ENCODE peak calls at places on chromosomes 1 and 21, in nine cellular contexts. One of them, this sample, is unnamed.

GRCh38 chr1:84382127-84382526 is 16.2 kb upstream of the DNASE2B start:
- DNase-seq in K562: no peak
- DNase-seq in Panc1: no peak
- DNase-seq in SK-N-SH: no peak
- DNase-seq in GM12878: no peak
- DNase-seq in A549: no peak
- DNase-seq in HCT116: no peak
- DNase-seq in HepG2: no peak
- DNase-seq in HL-60: no peak
- DNase-seq in this sample: no peak

GRCh38 chr1:221263831-221264767 is 384.9 kb downstream of the HLX start:
- DNase-seq in HepG2: peak; percentile 52
- DNase-seq in SK-N-SH: peak; percentile 50
- DNase-seq in HCT116: peak; percentile 75
- DNase-seq in GM12878: peak; percentile 5
- DNase-seq in Panc1: peak; percentile 18
- DNase-seq in K562: peak; percentile 47
- DNase-seq in HL-60: peak; percentile 14
- DNase-seq in A549: peak; percentile 79
- DNase-seq in this sample: peak; percentile 85

GRCh38 chr1:227622739-227623475 is 59.6 kb downstream of the ZNF678 start:
- DNase-seq in Panc1: no peak
- DNase-seq in SK-N-SH: no peak
- DNase-seq in A549: no peak
- DNase-seq in HCT116: no peak
- DNase-seq in HepG2: no peak
- DNase-seq in GM12878: no peak
- DNase-seq in HL-60: no peak
- DNase-seq in K562: no peak
- DNase-seq in this sample: no peak

GRCh38 chr1:203287109-203287893 is 18.0 kb upstream of the BTG2 start:
- DNase-seq in GM12878: peak; percentile 98
- DNase-seq in A549: no peak
- DNase-seq in HL-60: peak; percentile 99
- DNase-seq in HCT116: no peak
- DNase-seq in Panc1: no peak
- DNase-seq in HepG2: no peak
- DNase-seq in SK-N-SH: no peak
- DNase-seq in K562: peak; percentile 84
- DNase-seq in this sample: no peak

GRCh38 chr1:161089251-161089924 is at the start of gene NECTIN4:
- DNase-seq in A549: no peak
- DNase-seq in SK-N-SH: no peak
- DNase-seq in Panc1: no peak
- DNase-seq in K562: no peak
- DNase-seq in GM12878: no peak
- DNase-seq in HepG2: no peak
- DNase-seq in HCT116: no peak
- DNase-seq in HL-60: no peak
- DNase-seq in this sample: peak; percentile 69

GRCh38 chr1:243316366-243316989 is 60.6 kb downstream of the SDCCAG8 start:
- DNase-seq in Panc1: no peak
- DNase-seq in HepG2: no peak
- DNase-seq in HL-60: no peak
- DNase-seq in GM12878: no peak
- DNase-seq in HCT116: no peak
- DNase-seq in A549: no peak
- DNase-seq in SK-N-SH: no peak
- DNase-seq in K562: no peak
- DNase-seq in this sample: peak; percentile 59

GRCh38 chr1:180765156-180765555 is 133.3 kb downstream of the XPR1 start:
- DNase-seq in K562: no peak
- DNase-seq in HL-60: no peak
- DNase-seq in Panc1: no peak
- DNase-seq in A549: no peak
- DNase-seq in SK-N-SH: no peak
- DNase-seq in GM12878: no peak
- DNase-seq in HepG2: no peak
- DNase-seq in HCT116: no peak
- DNase-seq in this sample: no peak

GRCh38 chr1:86247553-86248279 is 91.1 kb upstream of the COL24A1 start:
- DNase-seq in HL-60: no peak
- DNase-seq in Panc1: no peak
- DNase-seq in HCT116: no peak
- DNase-seq in K562: no peak
- DNase-seq in SK-N-SH: no peak
- DNase-seq in HepG2: no peak
- DNase-seq in A549: no peak
- DNase-seq in GM12878: no peak
- DNase-seq in this sample: no peak

GRCh38 chr1:34910425-34910824 is 19.0 kb downstream of the DLGAP3 start:
- DNase-seq in GM12878: no peak
- DNase-seq in SK-N-SH: no peak
- DNase-seq in HL-60: no peak
- DNase-seq in HepG2: no peak
- DNase-seq in K562: no peak
- DNase-seq in HCT116: no peak
- DNase-seq in A549: no peak
- DNase-seq in Panc1: no peak
- DNase-seq in this sample: no peak

GRCh38 chr1:200153277-200154055 is 126.0 kb downstream of the NR5A2 start:
- DNase-seq in HepG2: no peak
- DNase-seq in GM12878: peak; percentile 79
- DNase-seq in HL-60: no peak
- DNase-seq in A549: no peak
- DNase-seq in K562: no peak
- DNase-seq in HCT116: no peak
- DNase-seq in Panc1: no peak
- DNase-seq in SK-N-SH: no peak
- DNase-seq in this sample: no peak

GRCh38 chr1:201042663-201043461 is 19.3 kb upstream of the KIF21B start:
- DNase-seq in HCT116: peak; percentile 65
- DNase-seq in A549: peak; percentile 78
- DNase-seq in SK-N-SH: peak; percentile 76
- DNase-seq in HepG2: peak; percentile 29
- DNase-seq in GM12878: no peak
- DNase-seq in K562: peak; percentile 73
- DNase-seq in HL-60: no peak
- DNase-seq in Panc1: peak; percentile 35
- DNase-seq in this sample: peak; percentile 90

GRCh38 chr1:233614173-233614742 is 352 bp downstream of the KCNK1 start:
- DNase-seq in K562: no peak
- DNase-seq in Panc1: no peak
- DNase-seq in HL-60: no peak
- DNase-seq in HCT116: peak; percentile 29
- DNase-seq in HepG2: no peak
- DNase-seq in A549: peak; percentile 60
- DNase-seq in SK-N-SH: no peak
- DNase-seq in GM12878: no peak
- DNase-seq in this sample: peak; percentile 65

GRCh38 chr21:30152792-30153191 is 13.8 kb downstream of the CLDN17 start:
- DNase-seq in Panc1: no peak
- DNase-seq in A549: no peak
- DNase-seq in HepG2: no peak
- DNase-seq in HCT116: no peak
- DNase-seq in HL-60: no peak
- DNase-seq in GM12878: no peak
- DNase-seq in K562: no peak
- DNase-seq in SK-N-SH: no peak
- DNase-seq in this sample: no peak

GRCh38 chr1:4331371-4332163 is 322.8 kb upstream of the AJAP1 start:
- DNase-seq in HL-60: no peak
- DNase-seq in A549: no peak
- DNase-seq in Panc1: no peak
- DNase-seq in K562: no peak
- DNase-seq in GM12878: no peak
- DNase-seq in SK-N-SH: no peak
- DNase-seq in HCT116: no peak
- DNase-seq in HepG2: no peak
- DNase-seq in this sample: no peak

GRCh38 chr1:211333906-211334305 is 7.3 kb downstream of the TRAF5 start:
- DNase-seq in GM12878: no peak
- DNase-seq in Panc1: no peak
- DNase-seq in SK-N-SH: no peak
- DNase-seq in K562: no peak
- DNase-seq in A549: no peak
- DNase-seq in HL-60: no peak
- DNase-seq in HepG2: no peak
- DNase-seq in HCT116: no peak
- DNase-seq in this sample: no peak

GRCh38 chr1:167103236-167103894 is 9.5 kb downstream of the STYXL2 start:
- DNase-seq in GM12878: no peak
- DNase-seq in A549: no peak
- DNase-seq in SK-N-SH: no peak
- DNase-seq in HL-60: no peak
- DNase-seq in HCT116: no peak
- DNase-seq in HepG2: no peak
- DNase-seq in Panc1: no peak
- DNase-seq in K562: no peak
- DNase-seq in this sample: peak; percentile 35

GRCh38 chr1:201946224-201946908 is at the start of gene LMOD1:
- DNase-seq in GM12878: no peak
- DNase-seq in SK-N-SH: peak; percentile 82
- DNase-seq in HL-60: no peak
- DNase-seq in HepG2: peak; percentile 52
- DNase-seq in K562: peak; percentile 89
- DNase-seq in A549: no peak
- DNase-seq in Panc1: no peak
- DNase-seq in HCT116: no peak
- DNase-seq in this sample: peak; percentile 96

GRCh38 chr1:62335656-62336055 is 16.4 kb upstream of the KANK4 start:
- DNase-seq in HL-60: no peak
- DNase-seq in Panc1: no peak
- DNase-seq in SK-N-SH: no peak
- DNase-seq in GM12878: no peak
- DNase-seq in K562: no peak
- DNase-seq in A549: no peak
- DNase-seq in HCT116: no peak
- DNase-seq in HepG2: no peak
- DNase-seq in this sample: peak; percentile 46
- TF ChIP-seq REST in HL-60: no peak
- TF ChIP-seq REST in Panc1: no peak
- TF ChIP-seq REST in SK-N-SH: no peak
- TF ChIP-seq REST in GM12878: no peak
- TF ChIP-seq REST in K562: no peak
- TF ChIP-seq REST in A549: no peak
- TF ChIP-seq REST in HCT116: no peak
- TF ChIP-seq REST in HepG2: no peak
- TF ChIP-seq REST in this sample: no peak

GRCh38 chr1:185483647-185484450 is 166.8 kb upstream of the IVNS1ABP start:
- DNase-seq in K562: peak; percentile 21
- DNase-seq in HCT116: no peak
- DNase-seq in HL-60: peak; percentile 51
- DNase-seq in GM12878: no peak
- DNase-seq in A549: peak; percentile 81
- DNase-seq in HepG2: no peak
- DNase-seq in Panc1: no peak
- DNase-seq in SK-N-SH: no peak
- DNase-seq in this sample: peak; percentile 6
- TF ChIP-seq REST in K562: no peak
- TF ChIP-seq REST in HCT116: no peak
- TF ChIP-seq REST in HL-60: no peak
- TF ChIP-seq REST in GM12878: no peak
- TF ChIP-seq REST in A549: no peak
- TF ChIP-seq REST in HepG2: no peak
- TF ChIP-seq REST in Panc1: no peak
- TF ChIP-seq REST in SK-N-SH: no peak
- TF ChIP-seq REST in this sample: no peak

DNA sequence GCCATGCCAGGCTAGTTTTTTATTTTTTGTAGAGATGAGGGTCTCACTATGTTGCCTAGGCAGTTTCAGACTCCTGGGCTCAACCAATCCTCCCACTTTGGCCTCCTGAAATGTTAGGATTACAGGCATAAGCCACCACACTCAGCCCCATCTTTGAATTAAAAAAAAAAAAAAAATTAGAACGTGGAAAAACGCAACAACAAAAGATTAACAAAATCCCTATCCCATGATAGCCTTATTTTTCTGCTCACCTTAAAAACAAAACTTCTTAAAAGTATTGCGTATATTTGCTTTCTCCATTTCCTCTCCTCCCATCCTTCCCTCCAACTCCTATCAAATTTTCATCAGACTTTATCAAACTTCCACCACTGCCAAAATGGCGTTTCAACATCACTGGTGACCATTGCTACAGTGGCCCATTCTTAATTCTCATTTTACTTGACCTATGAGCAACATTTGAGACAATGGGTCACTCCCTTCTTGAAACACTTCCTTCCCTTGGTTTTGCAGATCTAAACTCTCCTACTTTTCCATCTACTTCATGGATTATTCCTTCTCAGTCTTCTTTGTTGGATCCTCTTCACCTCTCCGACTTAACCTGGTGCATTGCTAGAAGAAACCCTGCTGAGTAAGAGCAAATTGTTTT is 579 bp upstream of the ZNF684 start:
- DNase-seq in K562: peak; percentile 37
- DNase-seq in HepG2: no peak
- DNase-seq in HCT116: no peak
- DNase-seq in SK-N-SH: peak; percentile 40
- DNase-seq in HL-60: no peak
- DNase-seq in Panc1: no peak
- DNase-seq in GM12878: no peak
- DNase-seq in A549: peak; percentile 28
- DNase-seq in this sample: peak; percentile 19
- TF ChIP-seq REST in K562: no peak
- TF ChIP-seq REST in HepG2: no peak
- TF ChIP-seq REST in HCT116: no peak
- TF ChIP-seq REST in SK-N-SH: no peak
- TF ChIP-seq REST in HL-60: no peak
- TF ChIP-seq REST in Panc1: no peak
- TF ChIP-seq REST in GM12878: no peak
- TF ChIP-seq REST in A549: no peak
- TF ChIP-seq REST in this sample: no peak

GRCh38 chr1:214397497-214397896 is 116.5 kb downstream of the SMYD2 start:
- DNase-seq in A549: no peak
- DNase-seq in HepG2: no peak
- DNase-seq in GM12878: no peak
- DNase-seq in K562: no peak
- DNase-seq in SK-N-SH: no peak
- DNase-seq in Panc1: no peak
- DNase-seq in HCT116: no peak
- DNase-seq in HL-60: no peak
- DNase-seq in this sample: no peak
- TF ChIP-seq REST in A549: no peak
- TF ChIP-seq REST in HepG2: no peak
- TF ChIP-seq REST in GM12878: no peak
- TF ChIP-seq REST in K562: no peak
- TF ChIP-seq REST in SK-N-SH: no peak
- TF ChIP-seq REST in Panc1: no peak
- TF ChIP-seq REST in HCT116: no peak
- TF ChIP-seq REST in HL-60: no peak
- TF ChIP-seq REST in this sample: no peak

This sample was measured in GM23338.